ENCODE peak calls at places on chromosomes 12 and 14, in five cellular contexts. I is heart right ventricle, N is OCI-LY7, W is left lung, T is lower lobe of right lung. R is an unnamed sample.
A peak's percentile ranks its signal among the peaks of the same experiment; 100 is the strongest.

GRCh38 chr12:53254816-53255545 is 13.1 kb upstream of the ESPL1 start:
- DNase-seq in I (no peak), N (no peak), W (no peak), T (no peak), R (no peak)

GRCh38 chr12:76927170-76927784 is 48.5 kb upstream of the CSRP2 start:
- DNase-seq in I (no peak), N (peak; percentile 43), W (no peak), T (no peak), R (no peak)

GRCh38 chr14:105497671-105498429 is 6.8 kb downstream of the TEDC1 start:
- DNase-seq in I (no peak), N (no peak), W (peak; percentile 30), T (peak; percentile 41), R (no peak)

GRCh38 chr12:40055227-40055579 is 50.7 kb downstream of the SLC2A13 start:
- DNase-seq in I (no peak), N (no peak), W (no peak), T (no peak), R (no peak)

GRCh38 chr12:19771858-19772257 is 332.6 kb downstream of the AEBP2 start:
- DNase-seq in I (no peak), N (no peak), W (no peak), T (no peak), R (no peak)

GRCh38 chr14:67487332-67487731 is 1.2 kb downstream of the TMEM229B start:
- DNase-seq in I (no peak), N (no peak), W (no peak), T (no peak), R (no peak)

GRCh38 chr12:70648191-70648590 is 11.0 kb upstream of the PTPRB start:
- DNase-seq in I (no peak), N (no peak), W (no peak), T (no peak), R (no peak)

GRCh38 chr14:89221109-89221508 is 195.9 kb downstream of the FOXN3 start:
- DNase-seq in I (no peak), N (no peak), W (no peak), T (no peak), R (no peak)

GRCh38 chr12:46372131-46372851 is at the start of gene SLC38A2:
- DNase-seq in I (peak; percentile 97), N (peak; percentile 93), W (peak; percentile 99), T (peak; percentile 99), R (peak; percentile 88)

GRCh38 chr14:69711065-69711464 is 55.9 kb upstream of the SRSF5 start:
- DNase-seq in I (peak; percentile 77), N (no peak), W (peak; percentile 60), T (peak; percentile 68), R (no peak)

GRCh38 chr12:47022296-47022695 is 57.1 kb upstream of the PCED1B start:
- DNase-seq in I (no peak), N (no peak), W (no peak), T (no peak), R (no peak)

GRCh38 chr12:45989857-45990467 is 412 bp downstream of the SCAF11 start:
- DNase-seq in I (peak; percentile 73), N (no peak), W (peak; percentile 77), T (peak; percentile 82), R (peak; percentile 6)

GRCh38 chr12:47244730-47245285 is 165.0 kb upstream of the AMIGO2 start:
- DNase-seq in I (no peak), N (no peak), W (no peak), T (no peak), R (no peak)

GRCh38 chr12:126337556-126337955 is 1272.3 kb downstream of the AACS start:
- DNase-seq in I (no peak), N (no peak), W (no peak), T (no peak), R (no peak)

GRCh38 chr14:103404920-103405319 is 19.7 kb downstream of the MARK3 start:
- DNase-seq in I (peak; percentile 26), N (no peak), W (peak; percentile 46), T (peak; percentile 62), R (no peak)

GRCh38 chr12:14193623-14194022 is 171.9 kb upstream of the ATF7IP start:
- DNase-seq in I (no peak), N (peak; percentile 76), W (no peak), T (peak; percentile 53), R (no peak)

GRCh38 chr12:130909111-130909510 is 37.2 kb downstream of the RAN start:
- DNase-seq in I (no peak), N (no peak), W (no peak), T (no peak), R (no peak)

GRCh38 chr12:94941440-94941862 is 62.0 kb downstream of the NDUFA12 start:
- DNase-seq in I (peak; percentile 61), N (no peak), W (peak; percentile 37), T (no peak), R (peak; percentile 36)

GRCh38 chr12:104515899-104516298 is 59.2 kb downstream of the CHST11 start:
- DNase-seq in I (no peak), N (no peak), W (no peak), T (no peak), R (no peak)

GRCh38 chr12:53208877-53209463 is 1.9 kb upstream of the ITGB7 start:
- DNase-seq in I (no peak), N (peak; percentile 51), W (no peak), T (no peak), R (no peak)

GRCh38 chr14:89365071-89365801 is 51.8 kb downstream of the FOXN3 start:
- DNase-seq in I (peak; percentile 51), N (peak; percentile 82), W (peak; percentile 66), T (no peak), R (no peak)

GRCh38 chr12:83472772-83473171 is 786.1 kb downstream of the TMTC2 start:
- DNase-seq in I (no peak), N (no peak), W (no peak), T (no peak), R (no peak)

GRCh38 chr14:61409782-61410181 is 88.4 kb downstream of the PRKCH start:
- DNase-seq in I (no peak), N (no peak), W (no peak), T (no peak), R (no peak)

GRCh38 chr12:126424696-126425095 is 1359.5 kb downstream of the AACS start:
- DNase-seq in I (no peak), N (no peak), W (no peak), T (no peak), R (no peak)

GRCh38 chr12:131574397-131574775 is 136.5 kb upstream of the SFSWAP start:
- DNase-seq in I (no peak), N (no peak), W (no peak), T (no peak), R (no peak)

GRCh38 chr14:22598099-22598895 is at the start of gene ABHD4:
- DNase-seq in I (peak; percentile 81), N (peak; percentile 67), W (peak; percentile 90), T (peak; percentile 90), R (peak; percentile 33)
- TF ChIP-seq CTCF in I (no peak), N (no peak), W (no peak), T (peak; percentile 3), R (no peak)

GRCh38 chr14:23984891-23985607 is 3.7 kb upstream of the DHRS4L2 start:
- DNase-seq in I (no peak), N (no peak), W (no peak), T (no peak), R (no peak)
- H3K4me1 ChIP-seq in I (peaks cover 12% of the 10 kb centered on the region), N (peaks cover 17% of the 10 kb centered on the region), W (peaks cover 13% of the 10 kb centered on the region), T (peaks cover 28% of the 10 kb centered on the region), R (no peaks in the 10 kb centered on the region)

GRCh38 chr14:41868396-41868795 is 261.7 kb downstream of the LRFN5 start:
- DNase-seq in I (no peak), N (no peak), W (no peak), T (no peak), R (no peak)

GRCh38 chr14:41873379-41874034 is 266.8 kb downstream of the LRFN5 start:
- DNase-seq in I (no peak), N (no peak), W (no peak), T (no peak), R (no peak)

GRCh38 chr14:41875113-41875512 is 268.4 kb downstream of the LRFN5 start:
- DNase-seq in I (no peak), N (no peak), W (no peak), T (no peak), R (no peak)

DNA sequence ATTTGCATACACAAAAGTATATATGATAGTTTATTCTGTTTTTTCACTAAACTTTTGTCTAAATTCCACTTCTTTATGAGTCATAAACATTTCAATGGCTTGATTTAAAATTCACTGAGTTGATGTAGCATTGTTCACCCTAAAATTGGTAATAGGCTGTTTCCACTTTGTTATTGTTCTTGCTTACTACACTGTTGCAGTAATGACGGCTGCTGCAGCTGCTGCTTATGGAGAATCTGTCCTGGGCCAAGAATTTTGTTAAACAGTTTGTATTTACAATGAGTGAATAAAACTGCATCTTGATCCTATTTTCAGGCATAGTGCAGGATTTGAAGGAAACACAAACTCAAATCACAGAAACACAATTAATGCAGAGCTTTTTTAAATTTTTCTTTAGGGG is 266.2 kb downstream of the LRFN5 start:
- DNase-seq in I (no peak), N (no peak), W (no peak), T (no peak), R (no peak)
- H3K27ac ChIP-seq in I (no peak overlapping the region), N (no peak overlapping the region), W (no peak overlapping the region), T (no peak overlapping the region), R (no peak overlapping the region)

GRCh38 chr14:47211263-47211662 is 464.1 kb downstream of the MDGA2 start:
- DNase-seq in I (no peak), N (no peak), W (no peak), T (no peak), R (no peak)

GRCh38 chr14:47208434-47208833 is 467.0 kb downstream of the MDGA2 start:
- DNase-seq in I (no peak), N (no peak), W (no peak), T (no peak), R (no peak)

GRCh38 chr14:47207636-47208035 is 467.8 kb downstream of the MDGA2 start:
- DNase-seq in I (no peak), N (no peak), W (no peak), T (no peak), R (no peak)
- TF ChIP-seq CTCF in I (no peak), N (no peak), W (no peak), T (no peak), R (no peak)

GRCh38 chr12:121600702-121601336 is 20.0 kb upstream of the KDM2B start:
- DNase-seq in I (no peak), N (no peak), W (no peak), T (no peak), R (no peak)
- H3K4me1 ChIP-seq in I (no peaks in the 10 kb centered on the region), N (no peaks in the 10 kb centered on the region), W (no peaks in the 10 kb centered on the region), T (no peaks in the 10 kb centered on the region), R (no peaks in the 10 kb centered on the region)

GRCh38 chr14:52003324-52003723 is 14.0 kb downstream of the RTRAF start:
- DNase-seq in I (no peak), N (no peak), W (no peak), T (no peak), R (no peak)
- H3K27ac ChIP-seq in I (peak overlapping the region; percentile 59), N (no peak overlapping the region), W (peak overlapping the region; percentile 10), T (peak overlapping the region; percentile 5), R (no peak overlapping the region)

R was measured in thoracic aorta.